ENCODE peak calls at places on chromosomes 6 and 20, in seven cellular contexts. K is mesendoderm, V is AG09309, M is Peyer's patch, J is lower leg skin, W is GM23338, P is thyroid gland. R is an unnamed sample.

GRCh38 chr6:55758156-55758942 is 117.0 kb downstream of the BMP5 start:
- DNase-seq in P (no peak), J (peak), V (peak), W (no peak), M (no peak), K (no peak), R (peak)

GRCh38 chr6:23561732-23562131 is 564.3 kb upstream of the NRSN1 start:
- DNase-seq in J (no peak), K (peak), M (no peak), V (no peak), P (no peak), W (no peak), R (no peak)

GRCh38 chr20:45701104-45701503 is 734 bp upstream of the WFDC13 start:
- DNase-seq in M (no peak), V (no peak), W (no peak), J (no peak), K (no peak), P (no peak), R (no peak)

GRCh38 chr20:39993737-39994136 is 695.3 kb downstream of the MAFB start:
- DNase-seq in V (no peak), P (peak), W (no peak), J (no peak), K (no peak), M (no peak), R (no peak)

GRCh38 chr6:52612336-52613096 is 35.7 kb upstream of the TRAM2 start:
- DNase-seq in K (peak), V (no peak), J (no peak), P (no peak), M (no peak), W (no peak), R (peak)

GRCh38 chr6:129635396-129636164 is 74.4 kb downstream of the ARHGAP18 start:
- DNase-seq in W (no peak), J (no peak), V (no peak), P (no peak), K (no peak), M (no peak), R (peak)

GRCh38 chr6:140436023-140436811 is 1061.8 kb upstream of the CITED2 start:
- DNase-seq in K (peak), P (peak), J (no peak), W (peak), M (no peak), V (peak), R (no peak)

GRCh38 chr20:3659492-3660261 is 3.5 kb downstream of the GFRA4 start:
- DNase-seq in M (peak), W (no peak), V (no peak), J (no peak), P (no peak), K (no peak), R (no peak)

GRCh38 chr6:49743427-49743826 is 761 bp downstream of the CRISP3 start:
- DNase-seq in M (no peak), K (no peak), V (no peak), P (no peak), J (no peak), W (no peak), R (no peak)

GRCh38 chr6:100512203-100512862 is 47.6 kb upstream of the SIM1 start:
- DNase-seq in K (no peak), W (no peak), P (no peak), J (no peak), V (no peak), M (no peak), R (peak)

GRCh38 chr6:113626470-113626869 is 230.7 kb upstream of the MARCKS start:
- DNase-seq in P (peak), J (no peak), K (no peak), V (no peak), W (no peak), M (no peak), R (no peak)

GRCh38 chr6:47034919-47035318 is 7.2 kb downstream of the ADGRF1 start:
- DNase-seq in M (no peak), P (peak), J (no peak), K (no peak), W (peak), V (peak), R (peak)

GRCh38 chr6:158459726-158460125 is 100.2 kb upstream of the TMEM181 start:
- DNase-seq in M (no peak), P (no peak), V (no peak), K (no peak), W (no peak), J (no peak), R (no peak)

GRCh38 chr6:70124882-70125535 is 177.9 kb downstream of the COL9A1 start:
- DNase-seq in P (no peak), J (no peak), M (no peak), W (no peak), K (no peak), V (no peak), R (peak)

GRCh38 chr6:122392564-122393338 is 6.7 kb upstream of the HSF2 start:
- DNase-seq in J (no peak), M (no peak), W (peak), K (peak), V (no peak), P (no peak), R (no peak)

GRCh38 chr6:134173936-134174789 is 121.7 kb upstream of the SLC2A12 start:
- DNase-seq in M (peak), W (peak), K (peak), V (peak), J (peak), P (peak), R (peak)

GRCh38 chr6:134174790-134175531 is 122.5 kb upstream of the SLC2A12 start:
- DNase-seq in J (peak), K (peak), M (peak), P (peak), W (peak), V (no peak), R (peak)

GRCh38 chr6:134171517-134171916 is 119.1 kb upstream of the SLC2A12 start:
- DNase-seq in W (no peak), J (no peak), K (no peak), M (no peak), P (no peak), V (no peak), R (peak)

GRCh38 chr6:134172020-134172766 is 119.8 kb upstream of the SLC2A12 start:
- DNase-seq in W (no peak), V (no peak), P (no peak), J (no peak), K (no peak), M (no peak), R (no peak)

GRCh38 chr6:134173007-134173690 is 120.7 kb upstream of the SLC2A12 start:
- DNase-seq in M (no peak), K (no peak), W (no peak), P (no peak), J (no peak), V (no peak), R (peak)
- H3K4me3 ChIP-seq in M (peak), K (no peak), W (peak), P (peak), J (peak), V (peak), R (peak)

DNA sequence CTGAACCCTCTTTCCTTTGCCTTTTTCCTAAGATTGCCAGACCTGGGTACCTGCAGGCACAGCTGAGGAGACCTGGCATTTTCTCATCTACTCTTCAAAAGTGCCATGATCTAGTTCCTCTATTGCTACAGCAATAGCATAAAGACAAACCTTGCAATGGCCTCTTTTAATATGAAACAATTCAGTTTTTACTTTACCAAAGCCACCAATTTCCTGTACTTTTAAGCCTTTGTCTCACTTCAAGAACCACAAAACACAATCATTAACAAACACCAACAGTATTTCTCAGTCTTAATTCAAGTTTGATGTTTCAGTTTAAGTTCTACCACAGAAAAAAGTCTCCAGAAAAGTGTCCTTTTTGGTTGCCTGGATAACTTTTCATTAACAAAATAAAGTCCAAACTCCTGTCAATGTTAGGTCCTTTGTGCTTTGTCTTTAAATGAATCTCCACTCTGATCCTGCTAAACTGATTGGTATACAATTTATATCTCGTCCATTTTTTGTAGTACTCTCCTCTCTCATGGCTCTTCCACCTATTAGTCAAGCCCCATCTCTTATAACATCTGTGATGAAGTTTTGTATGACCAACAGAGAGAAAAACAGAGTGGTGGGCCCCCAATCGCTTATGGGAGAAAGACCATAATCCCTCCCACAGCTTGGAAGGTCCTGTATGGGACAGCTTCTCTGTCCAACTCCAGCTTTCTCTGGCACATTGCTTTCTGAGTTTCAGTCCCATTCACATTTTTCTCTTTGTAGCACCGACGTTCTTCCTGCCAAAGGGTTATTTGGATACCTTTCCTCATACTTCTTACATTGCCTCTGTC is 50.5 kb upstream of the THEMIS start:
- DNase-seq in M (no peak), J (no peak), P (no peak), W (no peak), K (no peak), V (no peak), R (no peak)
- H3K4me3 ChIP-seq in M (no peak), J (no peak), P (no peak), W (no peak), K (no peak), V (no peak), R (no peak)

GRCh38 chr6:34132082-34132357 is 13.9 kb downstream of the GRM4 start:
- DNase-seq in V (no peak), W (peak), J (no peak), P (no peak), M (no peak), K (peak), R (no peak)
- H3K4me3 ChIP-seq in V (no peak), W (peak), J (no peak), P (no peak), M (no peak), K (no peak), R (no peak)

DNA sequence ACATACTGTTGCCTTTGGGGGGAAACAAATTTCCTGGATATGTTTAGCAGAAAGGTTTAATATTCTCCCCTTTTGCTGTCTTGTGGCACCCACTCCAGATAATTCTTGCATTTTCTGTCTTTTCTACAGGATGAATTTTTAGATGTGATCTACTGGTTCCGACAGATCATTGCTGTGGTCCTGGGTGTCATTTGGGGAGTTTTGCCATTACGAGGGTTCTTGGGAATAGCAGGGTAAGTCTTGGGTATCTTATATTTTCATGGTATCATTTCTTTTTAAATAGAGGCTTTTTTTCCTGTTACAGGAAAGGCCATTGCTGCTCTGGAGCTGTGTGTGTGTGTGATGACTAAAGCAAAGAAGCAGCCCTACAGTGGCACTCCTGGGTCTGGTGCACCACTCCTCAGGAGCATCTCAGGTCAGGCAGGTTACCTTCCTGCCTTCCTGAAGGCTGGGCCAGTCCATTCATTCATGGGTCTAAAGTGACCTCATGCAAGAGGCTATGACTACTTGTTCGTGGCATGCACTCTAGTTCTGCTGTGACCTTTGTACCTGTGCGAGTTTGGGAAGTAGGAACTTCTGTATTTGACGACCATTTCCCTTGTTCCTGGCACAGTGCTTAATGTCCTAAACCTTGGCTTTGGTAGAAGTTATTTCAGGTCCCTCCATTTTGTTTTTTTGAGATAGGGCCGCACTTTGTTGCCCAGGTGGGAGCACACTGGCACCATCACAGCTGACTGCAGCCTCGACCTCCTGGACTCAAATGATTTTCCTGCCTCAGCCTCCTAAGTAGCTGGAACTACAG is 2.2 kb downstream of the RAB5IF start:
- DNase-seq in K (no peak), J (no peak), P (no peak), V (no peak), M (no peak), W (no peak), R (no peak)
- H3K4me3 ChIP-seq in K (no peak), J (no peak), P (no peak), V (no peak), M (peak), W (peak), R (no peak)

GRCh38 chr6:145962581-145962980 is 1.6 kb downstream of the SHPRH start:
- DNase-seq in V (no peak), W (no peak), J (no peak), M (no peak), P (no peak), K (no peak), R (no peak)
- H3K4me3 ChIP-seq in V (no peak), W (peak), J (no peak), M (peak), P (no peak), K (no peak), R (peak)

GRCh38 chr6:157034433-157035230 is 257.5 kb downstream of the ARID1B start:
- DNase-seq in P (no peak), K (peak), V (no peak), M (no peak), W (peak), J (no peak), R (peak)

GRCh38 chr6:157035576-157035975 is 258.4 kb downstream of the ARID1B start:
- DNase-seq in M (no peak), W (no peak), K (no peak), J (no peak), P (no peak), V (no peak), R (no peak)

GRCh38 chr6:157040191-157040590 is 263.0 kb downstream of the ARID1B start:
- DNase-seq in W (no peak), M (no peak), K (no peak), J (no peak), P (peak), V (no peak), R (no peak)

GRCh38 chr6:157036245-157036681 is 259.1 kb downstream of the ARID1B start:
- DNase-seq in V (peak), W (peak), P (peak), K (peak), J (peak), M (no peak), R (peak)

DNA sequence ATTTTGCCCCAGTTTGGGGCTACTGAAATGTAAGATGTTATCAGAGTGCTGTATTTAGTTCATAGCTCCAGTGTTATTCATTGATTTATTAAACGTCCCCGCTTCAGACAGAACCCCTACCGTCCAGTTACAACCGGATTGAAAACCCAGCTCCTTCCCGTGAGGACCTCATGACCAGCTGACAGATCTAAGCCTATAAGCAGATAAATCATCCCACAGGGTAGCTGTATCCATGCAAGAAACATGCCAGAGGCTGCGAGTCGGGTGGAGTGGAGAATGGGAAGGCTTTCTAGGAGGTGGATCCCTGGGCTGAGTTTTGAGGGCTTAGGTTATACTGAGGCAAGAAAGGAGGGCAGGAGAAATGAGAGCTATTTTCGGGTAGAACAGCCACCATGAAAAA is 260.0 kb downstream of the ARID1B start:
- DNase-seq in W (peak), P (no peak), M (no peak), J (no peak), K (no peak), V (no peak), R (no peak)
- H3K4me3 ChIP-seq in W (peak), P (no peak), M (no peak), J (no peak), K (no peak), V (no peak), R (no peak)

GRCh38 chr20:44138859-44139258 is 48.1 kb downstream of the JPH2 start:
- DNase-seq in K (no peak), M (no peak), P (no peak), W (no peak), V (no peak), J (no peak), R (no peak)

GRCh38 chr20:44134897-44135810 is 51.8 kb downstream of the JPH2 start:
- DNase-seq in P (no peak), V (no peak), W (no peak), K (no peak), J (no peak), M (no peak), R (peak)

GRCh38 chr20:44137210-44137781 is 49.7 kb downstream of the JPH2 start:
- DNase-seq in K (peak), V (no peak), M (no peak), W (peak), J (no peak), P (no peak), R (peak)

GRCh38 chr20:44135811-44136204 is 51.2 kb downstream of the JPH2 start:
- DNase-seq in V (no peak), W (no peak), J (no peak), P (no peak), K (no peak), M (no peak), R (no peak)

GRCh38 chr20:44136579-44136978 is 50.4 kb downstream of the JPH2 start:
- DNase-seq in J (no peak), K (no peak), P (no peak), M (no peak), V (no peak), W (no peak), R (no peak)
- H3K4me3 ChIP-seq in J (no peak), K (no peak), P (no peak), M (no peak), V (no peak), W (no peak), R (no peak)

DNA sequence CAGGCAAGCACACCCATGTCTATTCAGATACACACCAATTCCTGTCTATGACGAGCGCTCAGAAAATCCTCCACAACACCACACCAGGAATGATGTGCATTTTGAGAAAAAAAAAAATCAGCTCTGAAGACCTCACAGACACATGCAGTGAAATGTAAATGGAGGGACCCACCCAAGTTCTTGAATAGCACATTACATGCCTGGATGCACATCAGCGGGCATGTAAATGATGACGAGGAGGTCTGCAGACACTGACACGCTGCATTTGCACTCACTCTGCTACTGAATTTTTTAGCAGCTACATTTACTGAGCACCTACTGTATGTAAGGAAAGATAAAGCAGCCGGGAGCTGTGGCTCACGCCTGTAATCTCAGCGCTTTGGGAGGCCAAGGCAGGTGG is 14.7 kb downstream of the NRSN2 start:
- DNase-seq in K (no peak), V (no peak), M (no peak), W (no peak), P (no peak), J (no peak), R (no peak)
- H3K4me3 ChIP-seq in K (no peak), V (no peak), M (no peak), W (no peak), P (no peak), J (no peak), R (no peak)

DNA sequence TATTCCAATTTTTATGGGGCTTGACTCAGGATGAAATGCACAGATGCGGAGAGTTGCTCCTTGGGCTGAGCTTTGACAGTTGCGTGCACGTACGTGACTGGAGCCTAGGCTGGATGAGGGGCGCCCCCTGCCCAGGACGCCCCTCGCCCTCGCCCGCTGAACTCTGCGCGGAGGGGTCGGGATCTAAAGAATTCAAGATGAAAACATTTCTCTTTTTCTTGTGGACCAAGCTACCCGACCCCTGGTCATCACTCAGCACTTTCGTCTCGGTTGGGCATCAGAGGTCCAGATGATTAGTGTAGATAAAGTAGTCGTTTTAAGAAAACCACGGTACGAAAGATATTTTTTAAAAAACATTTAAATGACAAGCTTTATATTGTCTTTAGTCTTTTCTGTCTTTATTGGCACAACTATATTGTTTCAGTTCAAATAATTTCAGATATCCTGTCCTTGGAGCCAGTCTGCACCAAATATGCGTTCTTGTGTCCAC is 745 bp downstream of the DTD1 start:
- DNase-seq in M (peak), W (peak), J (no peak), V (no peak), P (no peak), K (no peak), R (no peak)
- H3K4me3 ChIP-seq in M (peak), W (peak), J (peak), V (peak), P (peak), K (peak), R (peak)

GRCh38 chr20:49724637-49725606 is 11.2 kb upstream of the B4GALT5 start:
- DNase-seq in M (no peak), V (peak), J (peak), K (peak), P (peak), W (no peak), R (peak)
- H3K4me3 ChIP-seq in M (no peak), V (no peak), J (no peak), K (no peak), P (no peak), W (no peak), R (no peak)